ENCODE peak calls at places on chromosomes 4 and X, in six cellular contexts. Q, U, E, J, F and D are unnamed samples.

GRCh38 chr4:15479089-15479912 is 9.6 kb downstream of the CC2D2A start:
- DNase-seq in Q (no peak), U (no peak), E (peak), J (no peak), F (peak), D (peak)

GRCh38 chrX:69618803-69619202 is 2.9 kb downstream of the EDA start:
- DNase-seq in Q (no peak), U (peak), E (no peak), J (peak), F (peak), D (peak)

GRCh38 chr4:53651142-53651720 is 59.9 kb upstream of the LNX1 start:
- DNase-seq in Q (no peak), U (no peak), E (peak), J (no peak), F (no peak), D (peak)

GRCh38 chrX:107628662-107629532 is 587 bp downstream of the PRPS1 start:
- DNase-seq in Q (peak), U (peak), E (peak), J (peak), F (peak), D (peak)

GRCh38 chr4:3074846-3075651 is 568 bp downstream of the HTT start:
- DNase-seq in Q (peak), U (peak), E (peak), J (no peak), F (peak), D (peak)

GRCh38 chrX:149570668-149571067 is 16.6 kb downstream of the MAGEA9B start:
- DNase-seq in Q (no peak), U (no peak), E (no peak), J (no peak), F (peak), D (peak)

GRCh38 chr4:87633239-87633638 is 16.8 kb upstream of the DMP1 start:
- DNase-seq in Q (no peak), U (no peak), E (no peak), J (no peak), F (peak), D (peak)

GRCh38 chr4:150784305-150784704 is 202.4 kb downstream of the MAB21L2 start:
- DNase-seq in Q (no peak), U (no peak), E (no peak), J (no peak), F (no peak), D (no peak)

GRCh38 chr4:8285143-8285975 is 15.8 kb downstream of the HTRA3 start:
- DNase-seq in Q (peak), U (no peak), E (peak), J (no peak), F (no peak), D (no peak)

GRCh38 chr4:57943672-57944071 is 833.5 kb upstream of the IGFBP7 start:
- DNase-seq in Q (no peak), U (no peak), E (no peak), J (no peak), F (peak), D (no peak)